ENCODE peak calls at places on chromosomes 3 and 15, in four cellular contexts. I is lower lobe of right lung, O is heart left ventricle, H is cardiac muscle cell. W is an unnamed sample.

GRCh38 chr15:43285609-43286037 is 18.9 kb upstream of the TGM5 start:
- DNase-seq in I (no peak), H (peak; percentile 68), O (no peak), W (no peak)

GRCh38 chr3:144142151-144142855 is 170.7 kb downstream of the DIPK2A start:
- DNase-seq in H (no peak), I (no peak), O (no peak), W (no peak)

GRCh38 chr3:45951946-45952345 is 8.7 kb downstream of the CXCR6 start:
- DNase-seq in H (no peak), O (no peak), I (no peak), W (no peak)

GRCh38 chr15:93831641-93832040 is 399.7 kb upstream of the MCTP2 start:
- DNase-seq in H (no peak), I (no peak), O (no peak), W (no peak)

GRCh38 chr3:69671082-69671952 is 67.9 kb upstream of the MITF start:
- DNase-seq in H (peak; percentile 68), O (peak; percentile 22), I (no peak), W (peak; percentile 77)

GRCh38 chr3:43096761-43097160 is 9.1 kb downstream of the POMGNT2 start:
- DNase-seq in O (no peak), H (no peak), I (no peak), W (no peak)

GRCh38 chr15:58988011-58988785 is 735 bp downstream of the RNF111 start:
- DNase-seq in O (peak; percentile 81), H (peak; percentile 85), I (peak; percentile 86), W (peak; percentile 86)

GRCh38 chr3:157856078-157856939 is 249.9 kb downstream of the SHOX2 start:
- DNase-seq in H (no peak), I (no peak), O (no peak), W (no peak)

GRCh38 chr15:84793431-84793830 is 23.7 kb upstream of the ALPK3 start:
- DNase-seq in I (no peak), H (no peak), O (no peak), W (no peak)

GRCh38 chr15:90829942-90830440 is 38.4 kb upstream of the FURIN start:
- DNase-seq in I (peak; percentile 53), O (no peak), H (no peak), W (peak; percentile 47)

GRCh38 chr15:79154491-79155182 is 64.1 kb upstream of the RASGRF1 start:
- DNase-seq in O (no peak), H (peak; percentile 40), I (no peak), W (no peak)

GRCh38 chr15:66515901-66516322 is 10.8 kb downstream of the ZWILCH start:
- DNase-seq in H (no peak), O (no peak), I (no peak), W (no peak)

GRCh38 chr3:57227930-57228733 is 603 bp downstream of the APPL1 start:
- DNase-seq in H (peak; percentile 62), I (peak; percentile 66), O (peak; percentile 41), W (peak; percentile 76)

GRCh38 chr3:173396191-173397041 is 1.1 kb upstream of the NLGN1 start:
- DNase-seq in I (no peak), H (peak; percentile 18), O (no peak), W (no peak)

GRCh38 chr3:157132936-157133335 is 27.0 kb downstream of the CCNL1 start:
- DNase-seq in H (no peak), I (no peak), O (no peak), W (no peak)

GRCh38 chr15:87858651-87859050 is 397.9 kb downstream of the NTRK3 start:
- DNase-seq in O (no peak), H (no peak), I (no peak), W (no peak)

GRCh38 chr3:17232442-17232841 is 347.7 kb downstream of the PLCL2 start:
- DNase-seq in I (no peak), O (no peak), H (no peak), W (no peak)

GRCh38 chr3:109369510-109369909 is 32.2 kb upstream of the DPPA4 start:
- DNase-seq in H (no peak), I (no peak), O (no peak), W (peak; percentile 4)

GRCh38 chr3:5633960-5634359 is 446.5 kb downstream of the EDEM1 start:
- DNase-seq in I (no peak), O (no peak), H (no peak), W (no peak)

GRCh38 chr3:120855665-120856437 is 52.2 kb upstream of the STXBP5L start:
- DNase-seq in H (no peak), O (peak; percentile 16), I (no peak), W (peak; percentile 2)

GRCh38 chr15:28919201-28919627 is 33.4 kb downstream of the APBA2 start:
- DNase-seq in O (no peak), I (peak; percentile 35), H (no peak), W (no peak)

GRCh38 chr3:177498037-177498857 is 301.0 kb upstream of the TBL1XR1 start:
- DNase-seq in O (no peak), I (peak; percentile 48), H (no peak), W (no peak)

GRCh38 chr3:139216958-139217357 is 126.9 kb upstream of the MRPS22 start:
- DNase-seq in I (no peak), H (no peak), O (no peak), W (no peak)

GRCh38 chr3:182436547-182436946 is 356.8 kb upstream of the ATP11B start:
- DNase-seq in O (no peak), H (no peak), I (no peak), W (no peak)

GRCh38 chr3:127018306-127018828 is 35.5 kb downstream of the PLXNA1 start:
- DNase-seq in O (no peak), I (no peak), H (no peak), W (no peak)

GRCh38 chr3:127017781-127018180 is 34.9 kb downstream of the PLXNA1 start:
- DNase-seq in H (no peak), O (no peak), I (no peak), W (no peak)

GRCh38 chr3:127022849-127023248 is 39.9 kb downstream of the PLXNA1 start:
- DNase-seq in I (no peak), H (no peak), O (no peak), W (no peak)

GRCh38 chr3:127019449-127019848 is 36.5 kb downstream of the PLXNA1 start:
- DNase-seq in O (no peak), I (no peak), H (no peak), W (no peak)

DNA sequence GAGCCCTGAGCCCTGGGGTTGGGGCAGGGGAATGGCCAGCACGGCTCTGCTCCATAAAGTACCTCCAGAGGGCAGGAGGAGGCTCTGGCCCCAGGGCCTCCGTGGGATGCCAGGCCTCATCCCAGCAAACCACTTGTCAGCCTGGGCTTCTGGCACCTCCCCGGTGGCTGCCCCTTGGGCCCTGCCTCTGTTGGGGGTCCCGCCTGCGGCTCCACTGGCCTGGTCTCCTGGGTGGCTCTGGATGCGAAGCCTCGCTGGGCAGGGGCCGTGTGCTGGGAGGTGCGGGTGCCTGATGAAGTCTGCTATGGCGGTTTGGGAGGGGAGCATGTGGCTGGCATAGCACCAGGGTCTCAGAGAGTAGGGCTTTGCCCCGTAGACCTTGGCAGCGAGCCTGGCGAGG is 37.6 kb downstream of the PLXNA1 start:
- DNase-seq in I (no peak), H (no peak), O (no peak), W (no peak)
- H3K4me3 ChIP-seq in I (no peak overlapping the region), H (no peak overlapping the region), O (no peak overlapping the region), W (no peak overlapping the region)

GRCh38 chr3:48952510-48953118 is 34.0 kb downstream of the ARIH2 start:
- DNase-seq in I (peak; percentile 49), H (peak; percentile 57), O (no peak), W (peak; percentile 66)
- TF ChIP-seq CTCF in I (peak; percentile 37), H (peak; percentile 43), O (peak; percentile 37), W (no peak)

DNA sequence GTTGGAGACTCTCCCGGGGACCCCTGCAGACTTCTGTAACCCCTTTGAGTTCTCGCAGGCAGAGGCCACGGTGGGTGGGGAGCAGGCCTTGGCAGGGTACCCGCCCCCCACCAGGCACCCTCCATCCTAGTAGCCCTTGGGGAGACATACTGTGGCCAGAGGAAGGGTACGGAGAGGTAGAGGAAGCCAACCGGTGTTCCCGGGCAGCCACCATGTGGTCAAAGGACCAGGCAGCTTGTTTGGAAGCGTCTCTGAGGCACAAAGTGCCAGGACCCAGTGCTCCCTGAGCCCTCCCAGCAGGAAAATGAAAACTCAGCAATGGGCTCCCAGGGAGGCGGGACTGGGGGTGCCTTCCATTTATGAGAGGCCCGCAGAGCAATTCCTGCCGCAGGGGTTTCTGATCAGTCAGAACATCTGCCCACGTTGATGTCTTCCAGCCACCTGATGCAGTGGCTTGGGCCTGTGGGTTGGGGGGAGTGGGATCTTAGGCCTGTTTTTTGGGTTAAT is 53.0 kb upstream of the CGNL1 start:
- DNase-seq in O (no peak), I (no peak), H (no peak), W (peak; percentile 72)
- H3K9me3 ChIP-seq in O (no peaks in the 10 kb centered on the region), I (no peaks in the 10 kb centered on the region), H (no peaks in the 10 kb centered on the region), W (no peaks in the 10 kb centered on the region)

DNA sequence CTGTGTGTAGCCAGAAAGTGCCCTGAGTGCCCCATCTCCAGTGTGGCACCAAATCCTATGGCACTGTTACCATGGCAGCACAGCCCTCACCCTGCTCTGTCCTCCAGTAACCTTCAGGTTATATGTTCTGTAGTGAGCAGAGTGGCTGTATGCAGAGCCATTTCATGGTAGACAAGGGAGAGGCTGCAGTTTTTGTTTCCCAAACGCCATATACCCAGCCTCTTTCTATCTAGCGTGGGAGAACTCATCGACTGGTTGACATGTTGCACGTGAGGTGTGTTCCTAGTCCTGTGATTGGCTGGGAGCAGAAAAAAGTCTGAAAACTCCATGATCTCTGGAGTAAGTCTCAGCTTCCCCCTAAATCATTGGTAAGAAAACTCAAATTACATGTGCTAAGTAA is 2.0 kb downstream of the SIDT1 start:
- DNase-seq in H (no peak), I (no peak), O (no peak), W (no peak)
- H3K4me3 ChIP-seq in H (no peak overlapping the region), I (peak overlapping the region; percentile 70), O (no peak overlapping the region), W (no peak overlapping the region)

GRCh38 chr3:87446849-87447387 is 170.5 kb upstream of the POU1F1 start:
- DNase-seq in O (no peak), H (no peak), I (no peak), W (no peak)
- TF ChIP-seq CTCF in O (no peak), H (no peak), I (no peak), W (no peak)

GRCh38 chr3:44647771-44648170 is 761 bp upstream of the ZNF35 start:
- DNase-seq in I (no peak), O (no peak), H (no peak), W (no peak)
- H3K9me3 ChIP-seq in I (peaks cover 22% of the 10 kb centered on the region), O (peaks cover 17% of the 10 kb centered on the region), H (peaks cover 2% of the 10 kb centered on the region), W (peaks cover 35% of the 10 kb centered on the region)